ENCODE peak calls at places on chromosome 1, in four cellular contexts. J is EL, D is GM23248, B is small intestine. A is an unnamed sample.

GRCh38 chr1:181134543-181135461 is 46.3 kb downstream of the IER5 start:
- DNase-seq in D (peak; percentile 94), B (peak; percentile 52), J (peak; percentile 74), A (peak; percentile 46)

GRCh38 chr1:35888255-35888654 is 5.2 kb downstream of the AGO1 start:
- DNase-seq in J (no peak), B (peak; percentile 87), D (no peak), A (no peak)

GRCh38 chr1:31374511-31375196 is 1.8 kb upstream of the FABP3 start:
- DNase-seq in B (peak; percentile 35), D (peak; percentile 88), J (peak; percentile 50), A (no peak)

GRCh38 chr1:50106095-50106761 is 2.5 kb upstream of the ELAVL4 start:
- DNase-seq in B (no peak), D (no peak), J (no peak), A (no peak)

GRCh38 chr1:71339238-71339637 is 258.4 kb upstream of the ZRANB2 start:
- DNase-seq in B (no peak), J (peak; percentile 6), D (no peak), A (no peak)

GRCh38 chr1:205775015-205775716 is at the start of gene RAB29:
- DNase-seq in D (peak; percentile 92), B (peak; percentile 80), J (peak; percentile 83), A (peak; percentile 89)

GRCh38 chr1:20847619-20848080 is 60.5 kb upstream of the HP1BP3 start:
- DNase-seq in J (peak; percentile 59), B (no peak), D (peak; percentile 14), A (no peak)

GRCh38 chr1:87149166-87150065 is 179.3 kb upstream of the LMO4 start:
- DNase-seq in D (peak; percentile 78), B (no peak), J (peak; percentile 75), A (no peak)

GRCh38 chr1:246786606-246787238 is 62.5 kb downstream of the SCCPDH start:
- DNase-seq in D (no peak), B (peak; percentile 73), J (no peak), A (no peak)

GRCh38 chr1:89670168-89670567 is 37.2 kb downstream of the LRRC8C start:
- DNase-seq in D (peak; percentile 82), B (peak; percentile 3), J (no peak), A (no peak)